ENCODE peak calls at places on chromosomes 5 and 9, in ten cellular contexts. O, E, R, Z, N, S, C, P, I and U are unnamed samples.
A peak's percentile ranks its signal among the peaks of the same experiment; 100 is the strongest.

GRCh38 chr5:24141046-24141445 is 503.7 kb downstream of the CDH10 start:
- DNase-seq in O (no peak), E (no peak), R (peak; percentile 6), Z (no peak), N (no peak), S (no peak), C (no peak), P (no peak), I (no peak), U (no peak)

GRCh38 chr5:62475072-62475471 is 62.5 kb downstream of the IPO11 start:
- DNase-seq in O (no peak), E (no peak), R (peak; percentile 90), Z (peak; percentile 68), N (no peak), S (no peak), C (no peak), P (no peak), I (no peak), U (no peak)

GRCh38 chr9:4197548-4197947 is 102.3 kb downstream of the GLIS3 start:
- DNase-seq in O (peak; percentile 49), E (no peak), R (no peak), Z (peak; percentile 26), N (no peak), S (no peak), C (no peak), P (peak; percentile 4), I (no peak), U (no peak)

GRCh38 chr5:32303755-32304120 is 9.0 kb downstream of the MTMR12 start:
- DNase-seq in O (no peak), E (no peak), R (no peak), Z (no peak), N (no peak), S (no peak), C (no peak), P (no peak), I (no peak), U (no peak)

GRCh38 chr5:53613036-53613435 is 52.6 kb downstream of the NDUFS4 start:
- DNase-seq in O (no peak), E (no peak), R (no peak), Z (no peak), N (no peak), S (no peak), C (no peak), P (no peak), I (no peak), U (no peak)

GRCh38 chr5:82628364-82628910 is 350.3 kb upstream of the RPS23 start:
- DNase-seq in O (no peak), E (no peak), R (no peak), Z (no peak), N (no peak), S (no peak), C (no peak), P (no peak), I (no peak), U (no peak)

GRCh38 chr5:117488976-117489500 is 914.4 kb upstream of the SEMA6A start:
- DNase-seq in O (peak; percentile 80), E (no peak), R (no peak), Z (peak; percentile 25), N (no peak), S (no peak), C (no peak), P (no peak), I (no peak), U (no peak)

GRCh38 chr9:138043411-138044345 is 166.1 kb downstream of the CACNA1B start:
- DNase-seq in O (no peak), E (no peak), R (no peak), Z (no peak), N (no peak), S (no peak), C (no peak), P (no peak), I (no peak), U (no peak)

GRCh38 chr9:81986051-81986450 is 2.5 kb upstream of the SPATA31D1 start:
- DNase-seq in O (no peak), E (no peak), R (no peak), Z (no peak), N (no peak), S (no peak), C (no peak), P (no peak), I (no peak), U (no peak)

GRCh38 chr9:70105142-70105541 is 61.5 kb downstream of the MAMDC2 start:
- DNase-seq in O (no peak), E (no peak), R (no peak), Z (no peak), N (no peak), S (no peak), C (no peak), P (no peak), I (no peak), U (no peak)

GRCh38 chr9:101047848-101048402 is 19.4 kb downstream of the PLPPR1 start:
- DNase-seq in O (no peak), E (no peak), R (no peak), Z (no peak), N (no peak), S (no peak), C (no peak), P (no peak), I (no peak), U (no peak)

GRCh38 chr5:91430949-91431348 is 47.8 kb upstream of the ARRDC3 start:
- DNase-seq in O (no peak), E (no peak), R (no peak), Z (no peak), N (no peak), S (no peak), C (no peak), P (no peak), I (no peak), U (no peak)

GRCh38 chr9:125423964-125424363 is 162.3 kb downstream of the GAPVD1 start:
- DNase-seq in O (no peak), E (no peak), R (no peak), Z (no peak), N (no peak), S (no peak), C (no peak), P (no peak), I (no peak), U (no peak)

GRCh38 chr9:93220627-93221425 is 36.9 kb downstream of the WNK2 start:
- DNase-seq in O (no peak), E (no peak), R (no peak), Z (no peak), N (no peak), S (no peak), C (no peak), P (no peak), I (no peak), U (no peak)

GRCh38 chr9:26949604-26950003 is 2.6 kb upstream of the PLAA start:
- DNase-seq in O (no peak), E (no peak), R (no peak), Z (no peak), N (no peak), S (no peak), C (no peak), P (no peak), I (no peak), U (no peak)

GRCh38 chr9:98367371-98367900 is 112.0 kb upstream of the TBC1D2 start:
- DNase-seq in O (no peak), E (no peak), R (no peak), Z (no peak), N (no peak), S (no peak), C (no peak), P (no peak), I (no peak), U (no peak)

GRCh38 chr9:91647371-91647770 is 223.7 kb upstream of the NFIL3 start:
- DNase-seq in O (no peak), E (no peak), R (no peak), Z (no peak), N (no peak), S (no peak), C (no peak), P (no peak), I (no peak), U (no peak)

GRCh38 chr9:270657-271237 is 56.1 kb downstream of the DOCK8 start:
- DNase-seq in O (no peak), E (no peak), R (no peak), Z (no peak), N (no peak), S (no peak), C (no peak), P (no peak), I (no peak), U (no peak)

GRCh38 chr5:179246227-179246626 is 99.0 kb downstream of the ADAMTS2 start:
- DNase-seq in O (no peak), E (no peak), R (no peak), Z (no peak), N (no peak), S (no peak), C (no peak), P (no peak), I (no peak), U (no peak)

GRCh38 chr5:116525680-116526079 is 48.9 kb downstream of the SEMA6A start:
- DNase-seq in O (no peak), E (no peak), R (no peak), Z (no peak), N (no peak), S (no peak), C (no peak), P (no peak), I (no peak), U (no peak)

GRCh38 chr9:88819471-88819870 is 171.8 kb upstream of the S1PR3 start:
- DNase-seq in O (no peak), E (no peak), R (no peak), Z (no peak), N (no peak), S (no peak), C (no peak), P (no peak), I (no peak), U (no peak)

GRCh38 chr5:31640024-31640423 is 1.1 kb downstream of the PDZD2 start:
- DNase-seq in O (no peak), E (no peak), R (no peak), Z (no peak), N (no peak), S (no peak), C (no peak), P (no peak), I (no peak), U (no peak)

GRCh38 chr9:130041648-130042405 is 1.2 kb downstream of the FNBP1 start:
- DNase-seq in O (peak; percentile 47), E (no peak), R (peak; percentile 67), Z (peak; percentile 32), N (no peak), S (no peak), C (no peak), P (peak; percentile 27), I (peak; percentile 10), U (no peak)

GRCh38 chr9:94906181-94906580 is 179.7 kb downstream of the AOPEP start:
- DNase-seq in O (no peak), E (no peak), R (no peak), Z (no peak), N (no peak), S (no peak), C (no peak), P (no peak), I (no peak), U (no peak)

GRCh38 chr9:31588756-31589155 is 795.7 kb upstream of the ACO1 start:
- DNase-seq in O (no peak), E (no peak), R (no peak), Z (no peak), N (no peak), S (no peak), C (no peak), P (no peak), I (no peak), U (no peak)